ENCODE peak calls at places on chromosome 7, in four cellular contexts. T is gastrocnemius medialis, P is sigmoid colon, L is body of pancreas. A is an unnamed sample. For H3K4me1, the result is how much of the 10 kb centered on the place peaks cover.

GRCh38 chr7:141587304-141587703 is 36.1 kb downstream of the AGK start:
- DNase-seq in L (no peak), P (no peak), T (no peak), A (no peak)

GRCh38 chr7:43462836-43463235 is 120.1 kb upstream of the STK17A start:
- DNase-seq in L (no peak), P (no peak), T (no peak), A (no peak)

GRCh38 chr7:43721193-43721806 is 8.0 kb downstream of the COA1 start:
- DNase-seq in T (no peak), L (peak), P (no peak), A (no peak)

GRCh38 chr7:14507617-14508016 is 394.9 kb downstream of the DGKB start:
- DNase-seq in P (no peak), L (peak), T (no peak), A (no peak)

GRCh38 chr7:76252020-76252419 is 50.3 kb downstream of the SRRM3 start:
- DNase-seq in T (no peak), P (no peak), L (no peak), A (no peak)

GRCh38 chr7:138907849-138908248 is 73.3 kb downstream of the KIAA1549 start:
- DNase-seq in L (no peak), P (no peak), T (no peak), A (no peak)

GRCh38 chr7:8937204-8937603 is 503.8 kb downstream of the NXPH1 start:
- DNase-seq in P (no peak), L (no peak), T (no peak), A (no peak)

GRCh38 chr7:22154130-22154529 is 202.8 kb downstream of the RAPGEF5 start:
- DNase-seq in P (no peak), L (no peak), T (no peak), A (no peak)

GRCh38 chr7:98322331-98323260 is 41.1 kb downstream of the BRI3 start:
- DNase-seq in P (no peak), T (no peak), L (no peak), A (no peak)

GRCh38 chr7:79692015-79692414 is 238.5 kb upstream of the MAGI2 start:
- DNase-seq in P (no peak), L (no peak), T (no peak), A (no peak)

GRCh38 chr7:111083423-111083822 is 7.5 kb upstream of the LRRN3 start:
- DNase-seq in L (no peak), P (no peak), T (no peak), A (no peak)

GRCh38 chr7:143979359-143979758 is 20.8 kb upstream of the OR6B1 start:
- DNase-seq in P (no peak), L (no peak), T (no peak), A (no peak)

GRCh38 chr7:20776214-20776875 is 10.3 kb downstream of the SP8 start:
- DNase-seq in T (no peak), L (no peak), P (no peak), A (no peak)

GRCh38 chr7:8125680-8126444 is 136.1 kb downstream of the ICA1 start:
- DNase-seq in T (no peak), P (no peak), L (peak), A (no peak)

GRCh38 chr7:106626376-106627293 is 34.3 kb downstream of the CCDC71L start:
- DNase-seq in L (peak), P (no peak), T (no peak), A (no peak)

GRCh38 chr7:45924283-45924682 is 3.2 kb upstream of the IGFBP3 start:
- DNase-seq in L (peak), T (no peak), P (no peak), A (no peak)

GRCh38 chr7:66267249-66267648 is 62.1 kb downstream of the TPST1 start:
- DNase-seq in L (peak), T (peak), P (peak), A (no peak)

GRCh38 chr7:115117748-115118147 is 195.9 kb downstream of the MDFIC start:
- DNase-seq in L (no peak), P (no peak), T (no peak), A (no peak)

GRCh38 chr7:77180990-77181595 is 18.5 kb downstream of the FGL2 start:
- DNase-seq in L (no peak), P (no peak), T (no peak), A (peak)

GRCh38 chr7:73870041-73870492 is 9.1 kb downstream of the TMEM270 start:
- DNase-seq in L (no peak), P (peak), T (no peak), A (peak)

GRCh38 chr7:28272461-28272877 is 91.9 kb upstream of the JAZF1 start:
- DNase-seq in L (peak), T (peak), P (peak), A (peak)

GRCh38 chr7:104175336-104175984 is 32.4 kb downstream of the ORC5 start:
- DNase-seq in L (no peak), P (no peak), T (no peak), A (no peak)

GRCh38 chr7:2196381-2197378 is 36.1 kb downstream of the MAD1L1 start:
- DNase-seq in T (peak), L (no peak), P (no peak), A (no peak)

GRCh38 chr7:111356941-111357340 is 205.4 kb downstream of the IMMP2L start:
- DNase-seq in P (no peak), L (no peak), T (no peak), A (no peak)

GRCh38 chr7:74334026-74334425 is 44.8 kb downstream of the CLIP2 start:
- DNase-seq in T (no peak), L (peak), P (no peak), A (no peak)

GRCh38 chr7:71735961-71736556 is 604.1 kb downstream of the GALNT17 start:
- DNase-seq in P (no peak), T (peak), L (peak), A (peak)

GRCh38 chr7:92645114-92645497 is 54.9 kb upstream of the FAM133B start:
- DNase-seq in T (no peak), L (no peak), P (no peak), A (no peak)
- TF ChIP-seq POLR2A in T (no peak), L (no peak), P (no peak), A (no peak)

DNA sequence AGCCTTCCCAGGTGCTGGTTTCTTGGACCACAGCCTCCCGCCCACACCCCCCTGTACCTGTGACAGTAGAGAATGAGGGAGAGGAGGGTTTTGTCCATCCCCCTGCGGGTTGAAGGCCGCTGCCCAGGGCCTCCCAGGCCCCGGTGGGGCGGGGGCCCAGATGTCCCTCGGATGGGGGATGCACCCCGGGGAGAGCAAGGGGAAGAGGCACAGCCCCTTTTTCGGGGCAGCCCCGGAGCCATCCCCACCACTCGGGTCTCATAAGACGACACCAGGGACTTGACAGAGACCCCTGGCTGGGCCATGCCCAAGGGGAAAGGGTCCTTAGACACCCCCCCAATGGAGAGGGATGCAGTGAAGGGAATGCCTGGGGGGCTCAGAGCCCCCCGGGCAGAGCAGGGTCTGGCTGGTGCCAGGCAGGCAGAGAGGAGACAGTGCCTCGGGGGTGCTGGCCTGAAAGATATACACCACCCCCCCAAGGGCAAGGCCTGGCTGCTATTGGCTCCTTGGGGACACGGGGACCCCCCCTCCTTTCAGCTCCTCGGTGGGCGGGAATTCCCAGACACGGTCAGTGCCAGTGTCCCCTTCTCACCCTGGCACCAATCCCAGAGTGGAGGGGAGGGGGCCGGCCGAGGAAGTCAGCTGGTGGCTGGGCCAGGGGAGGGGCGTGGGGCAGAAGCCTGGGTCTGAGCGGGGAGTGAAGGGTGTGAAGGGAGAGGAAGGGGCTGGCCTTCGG is 3.7 kb upstream of the SPACDR start:
- DNase-seq in P (no peak), T (no peak), L (no peak), A (no peak)
- H3K4me1 ChIP-seq in P (under half), T (under half), L (under half), A (under half)

GRCh38 chr7:16753932-16754571 is 497 bp downstream of the TSPAN13 start:
- DNase-seq in P (no peak), T (no peak), L (peak), A (peak)

GRCh38 chr7:16754869-16755317 is 1.3 kb downstream of the TSPAN13 start:
- DNase-seq in L (no peak), T (no peak), P (no peak), A (no peak)

GRCh38 chr7:16755397-16755796 is 1.8 kb downstream of the TSPAN13 start:
- DNase-seq in P (no peak), L (no peak), T (no peak), A (no peak)

GRCh38 chr7:16758634-16759602 is 5.4 kb downstream of the TSPAN13 start:
- DNase-seq in L (no peak), P (no peak), T (no peak), A (no peak)

DNA sequence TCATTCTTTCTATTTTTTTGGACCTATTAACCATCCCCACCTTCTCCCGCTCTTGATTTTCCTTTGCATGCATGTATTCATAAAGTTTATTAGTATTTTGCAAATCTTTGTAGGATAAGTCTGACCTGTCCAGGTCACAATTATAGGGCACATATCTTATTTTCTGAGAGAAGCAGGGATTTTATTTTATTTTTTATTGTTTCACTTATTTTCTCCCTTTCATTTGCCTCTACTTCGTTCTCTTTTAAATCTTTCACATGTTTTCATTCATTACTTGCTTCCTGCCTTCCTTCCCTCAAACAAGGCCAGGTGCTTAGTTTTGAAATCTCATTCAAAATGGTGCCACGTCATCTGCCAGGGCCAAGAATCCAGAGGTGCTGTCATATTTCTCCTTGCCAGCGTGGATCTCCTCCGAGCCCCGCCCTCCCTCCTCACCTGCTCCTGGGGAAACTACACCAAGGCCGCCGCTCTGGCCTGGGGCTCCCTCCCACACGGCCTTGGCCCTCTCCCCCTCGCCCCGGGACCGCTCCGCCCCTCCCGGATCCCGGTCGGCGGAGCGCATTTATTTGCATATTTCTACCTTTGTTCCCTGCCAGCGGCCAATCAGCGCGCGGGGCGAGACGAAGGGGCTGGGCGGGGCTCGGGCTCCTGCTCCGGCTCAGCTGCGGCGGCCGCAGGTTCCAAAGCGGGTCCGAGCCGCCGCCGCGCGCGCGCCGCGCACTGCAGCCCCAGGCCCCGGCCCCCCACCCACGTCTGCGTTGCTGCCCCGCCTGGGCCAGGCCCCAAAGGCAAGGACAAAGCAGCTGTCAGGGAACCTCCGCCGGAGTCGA is at the start of gene TSPAN13:
- DNase-seq in T (peak), P (peak), L (peak), A (peak)
- TF ChIP-seq POLR2A in T (peak), P (no peak), L (peak), A (peak)

GRCh38 chr7:25887795-25888559 is 264.0 kb upstream of the NFE2L3 start:
- DNase-seq in P (no peak), T (no peak), L (no peak), A (no peak)
- H3K4me1 ChIP-seq in P (under half), T (under half), L (under half), A (under half)

GRCh38 chr7:156656598-156656997 is 16.0 kb downstream of the RNF32 start:
- DNase-seq in L (no peak), P (no peak), T (no peak), A (no peak)

GRCh38 chr7:156655983-156656382 is 15.4 kb downstream of the RNF32 start:
- DNase-seq in L (no peak), P (no peak), T (no peak), A (no peak)

GRCh38 chr7:156652886-156653568 is 12.5 kb downstream of the RNF32 start:
- DNase-seq in L (no peak), T (no peak), P (no peak), A (no peak)

GRCh38 chr7:156654511-156655231 is 14.1 kb downstream of the RNF32 start:
- DNase-seq in L (no peak), T (no peak), P (no peak), A (no peak)

DNA sequence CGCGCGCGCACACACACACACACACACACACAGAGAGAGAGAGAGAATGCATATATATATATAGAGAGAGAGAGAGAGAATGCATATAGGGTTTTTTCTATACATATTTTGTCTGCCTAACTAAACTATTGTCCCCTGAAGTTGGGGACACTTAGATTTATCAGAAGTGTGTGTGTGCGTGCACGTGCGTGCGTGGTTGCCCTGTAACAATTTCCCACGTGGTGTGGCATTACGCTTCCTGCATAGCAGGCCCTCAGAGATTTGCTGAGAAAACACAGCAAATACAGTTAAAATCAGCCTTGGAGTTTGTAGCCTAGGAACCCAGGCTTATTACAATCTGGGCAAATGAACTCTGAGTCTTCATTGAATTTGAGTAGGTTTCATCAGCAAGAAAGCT is 14.7 kb downstream of the RNF32 start:
- DNase-seq in L (no peak), P (no peak), T (no peak), A (no peak)
- TF ChIP-seq POLR2A in L (no peak), P (no peak), T (no peak), A (no peak)

DNA sequence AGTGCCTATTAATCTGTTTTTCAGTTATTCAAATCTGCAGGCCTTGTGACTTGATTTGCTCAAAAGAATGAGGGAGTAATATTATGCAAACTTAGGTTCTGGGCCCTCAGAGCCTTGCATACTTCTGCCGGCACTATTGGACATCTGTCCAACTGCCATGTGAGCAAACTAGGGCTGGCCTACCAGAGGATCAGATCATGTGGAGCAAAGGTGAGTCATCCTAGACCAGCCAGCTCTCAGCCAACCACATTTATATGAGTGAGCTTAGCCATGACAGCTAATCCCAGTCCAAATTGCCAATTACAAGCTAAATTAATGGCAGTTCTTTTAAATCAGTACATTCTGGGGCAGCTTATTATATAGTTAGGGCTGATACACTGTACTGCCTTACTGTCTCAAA is 69.6 kb downstream of the SDHAF3 start:
- DNase-seq in P (no peak), L (no peak), T (no peak), A (no peak)
- H3K4me1 ChIP-seq in P (under half), L (under half), T (under half), A (under half)

GRCh38 chr7:90211391-90212148 is at the start of gene STEAP2:
- DNase-seq in P (peak), T (peak), L (peak), A (peak)
- TF ChIP-seq POLR2A in P (peak), T (no peak), L (peak), A (peak)

GRCh38 chr7:55065511-55066229 is 46.9 kb downstream of the EGFR start:
- DNase-seq in T (no peak), P (no peak), L (peak), A (no peak)
- H3K4me1 ChIP-seq in T (under half), P (under half), L (under half), A (under half)

GRCh38 chr7:100271716-100272537 is 35.6 kb upstream of the SPDYE3 start:
- DNase-seq in L (peak), T (peak), P (peak), A (peak)
- TF ChIP-seq POLR2A in L (peak), T (peak), P (no peak), A (peak)

DNA sequence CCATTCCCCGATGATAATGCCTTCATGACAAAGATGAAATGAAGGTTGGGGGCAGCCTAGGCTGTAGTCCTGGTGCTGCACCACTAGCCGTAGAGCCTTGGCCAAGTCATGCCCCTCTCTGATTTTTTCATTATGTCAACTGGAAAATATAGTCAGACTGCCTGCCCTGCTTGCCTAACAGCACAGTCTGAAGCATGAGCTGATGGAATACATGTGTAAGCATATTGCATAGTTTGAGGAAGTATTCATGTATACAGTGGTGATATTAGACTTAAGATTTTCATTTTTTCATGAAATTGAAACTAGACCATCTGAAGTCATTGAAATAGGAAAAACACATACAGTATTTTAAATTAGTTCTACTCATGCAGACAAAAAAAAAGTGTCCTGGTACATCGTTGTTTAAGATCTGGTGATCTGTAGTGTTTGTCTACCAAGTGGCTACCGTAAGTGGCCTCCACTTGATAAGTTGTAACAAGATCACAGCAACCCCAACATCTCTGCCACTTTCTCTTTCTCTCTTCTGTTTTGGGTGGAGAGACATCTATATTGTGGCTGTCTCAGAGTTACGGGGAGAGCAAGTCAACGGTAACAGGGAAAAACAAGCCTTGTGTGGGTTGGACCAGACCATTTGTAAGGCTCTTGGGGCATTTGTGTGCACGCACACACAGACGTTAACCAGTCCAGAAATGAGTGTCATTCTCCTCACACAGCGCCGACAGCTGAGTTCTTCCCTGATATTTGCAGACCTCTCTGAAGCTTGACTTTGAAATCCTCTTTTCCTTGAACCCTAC is 716.6 kb upstream of the GALNT17 start:
- DNase-seq in L (no peak), T (no peak), P (no peak), A (no peak)
- H3K4me1 ChIP-seq in L (under half), T (under half), P (under half), A (under half)

A was measured in Peyer's patch.